ENCODE peak calls at places on chromosome 11, in five cellular contexts. R, U, E, H and N are unnamed samples. For H3K27me3, the result is how much of the 10 kb centered on the place peaks cover.

GRCh38 chr11:83285771-83286528 is at the start of gene CCDC90B:
- DNase-seq in R (peak), U (peak), E (peak), H (peak), N (peak)

GRCh38 chr11:63547076-63547475 is 10.5 kb downstream of the PLAAT4 start:
- DNase-seq in R (no peak), U (no peak), E (no peak), H (no peak), N (no peak)

GRCh38 chr11:126024143-126024542 is 38.5 kb downstream of the CDON start:
- DNase-seq in R (no peak), U (no peak), E (no peak), H (peak), N (no peak)

GRCh38 chr11:66211100-66211499 is 57.3 kb upstream of the RAB1B start:
- DNase-seq in R (no peak), U (no peak), E (no peak), H (peak), N (no peak)

GRCh38 chr11:10785146-10785474 is 23.6 kb downstream of the EIF4G2 start:
- DNase-seq in R (no peak), U (no peak), E (no peak), H (no peak), N (no peak)

GRCh38 chr11:75399344-75400109 is at the start of gene RPS3:
- DNase-seq in R (peak), U (peak), E (peak), H (peak), N (peak)

GRCh38 chr11:60193687-60194433 is 11.0 kb upstream of the MS4A6A start:
- DNase-seq in R (peak), U (peak), E (peak), H (no peak), N (no peak)

GRCh38 chr11:27524155-27524554 is 17.6 kb upstream of the LIN7C start:
- DNase-seq in R (no peak), U (no peak), E (peak), H (no peak), N (no peak)

GRCh38 chr11:4862447-4863236 is 13.6 kb upstream of the OR51S1 start:
- DNase-seq in R (no peak), U (no peak), E (no peak), H (no peak), N (no peak)

GRCh38 chr11:72224587-72225410 is at the start of gene INPPL1:
- DNase-seq in R (no peak), U (no peak), E (no peak), H (peak), N (no peak)

GRCh38 chr11:20021212-20021611 is 139.1 kb downstream of the DBX1 start:
- DNase-seq in R (no peak), U (no peak), E (no peak), H (no peak), N (no peak)

GRCh38 chr11:69251639-69252493 is 42.1 kb upstream of the MYEOV start:
- DNase-seq in R (no peak), U (no peak), E (no peak), H (peak), N (no peak)

GRCh38 chr11:12693075-12693473 is 18.9 kb downstream of the TEAD1 start:
- DNase-seq in R (no peak), U (peak), E (no peak), H (no peak), N (no peak)

GRCh38 chr11:94519478-94520084 is 7.3 kb downstream of the C11orf97 start:
- DNase-seq in R (no peak), U (no peak), E (no peak), H (no peak), N (no peak)

GRCh38 chr11:75427181-75427580 is 5.8 kb downstream of the KLHL35 start:
- DNase-seq in R (no peak), U (no peak), E (no peak), H (no peak), N (no peak)

GRCh38 chr11:92329137-92329536 is 104.5 kb downstream of the FAT3 start:
- DNase-seq in R (no peak), U (no peak), E (no peak), H (no peak), N (no peak)

DNA sequence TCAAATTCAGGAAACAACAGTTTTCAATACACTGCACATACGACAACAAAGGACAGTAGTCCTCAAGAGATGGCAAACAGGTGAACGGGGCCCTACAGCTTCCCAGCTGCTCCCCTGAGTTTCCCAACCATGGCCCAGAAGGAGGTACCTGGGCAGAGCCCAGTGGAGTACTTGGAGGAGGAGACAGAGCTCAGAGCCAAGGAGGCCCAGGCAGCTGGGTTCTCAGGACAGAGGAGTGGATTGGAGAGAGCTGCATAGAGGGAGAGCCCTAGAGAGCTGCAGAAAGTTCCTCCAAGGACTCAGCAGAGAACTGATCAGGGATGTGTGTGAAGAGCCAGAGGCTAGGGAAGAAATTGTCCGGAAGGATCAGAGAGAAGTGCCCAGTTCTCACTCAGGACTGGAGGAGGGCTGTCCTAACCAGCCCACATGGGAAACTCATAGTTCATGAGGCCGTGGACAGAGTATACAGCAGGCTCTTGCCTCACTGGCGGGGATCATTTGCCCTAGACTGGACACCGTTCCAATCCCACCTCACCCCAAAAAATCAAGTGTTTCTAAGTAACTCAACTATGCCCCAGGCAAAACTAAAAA is 7.6 kb upstream of the ASCL2 start:
- DNase-seq in R (no peak), U (no peak), E (no peak), H (peak), N (no peak)
- H3K27me3 ChIP-seq in R (under half), U (under half), E (half or more), H (under half), N (under half)

GRCh38 chr11:121688860-121689614 is 236.3 kb upstream of the SORL1-AS1 start:
- DNase-seq in R (no peak), U (no peak), E (no peak), H (no peak), N (no peak)

GRCh38 chr11:121692236-121692635 is 239.5 kb upstream of the SORL1-AS1 start:
- DNase-seq in R (no peak), U (no peak), E (no peak), H (no peak), N (no peak)

DNA sequence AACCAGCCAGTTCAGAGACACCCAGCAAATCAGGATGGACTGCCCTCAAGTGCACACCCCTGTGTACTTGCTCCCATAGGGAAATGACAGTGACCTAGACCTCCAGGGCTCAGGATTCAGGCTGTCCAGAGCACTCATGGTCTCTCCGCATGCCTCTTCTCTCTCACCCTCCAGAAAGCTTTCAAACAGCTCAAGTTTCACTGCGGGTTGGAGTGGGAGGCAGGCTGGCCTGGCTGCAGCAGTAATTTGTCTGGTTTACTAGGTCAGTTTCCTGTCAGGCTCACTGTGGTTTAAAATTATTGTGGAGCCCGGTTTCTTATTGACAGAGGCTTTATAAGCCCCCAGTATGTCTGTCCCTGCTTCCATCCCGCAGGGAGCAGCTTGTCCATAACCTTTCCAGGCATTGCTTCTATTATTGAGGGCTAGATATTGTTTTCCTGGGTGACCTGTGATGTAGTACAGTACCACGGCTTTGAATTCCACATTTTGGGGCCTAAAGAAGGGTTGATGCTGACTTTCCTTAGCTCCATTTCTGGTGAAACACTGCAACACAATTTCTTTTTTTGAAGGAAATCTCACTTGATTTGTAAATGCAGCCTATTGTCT is 235.3 kb upstream of the SORL1-AS1 start:
- DNase-seq in R (no peak), U (no peak), E (peak), H (peak), N (peak)
- H3K27ac ChIP-seq in R (no peak), U (no peak), E (no peak), H (peak), N (no peak)

DNA sequence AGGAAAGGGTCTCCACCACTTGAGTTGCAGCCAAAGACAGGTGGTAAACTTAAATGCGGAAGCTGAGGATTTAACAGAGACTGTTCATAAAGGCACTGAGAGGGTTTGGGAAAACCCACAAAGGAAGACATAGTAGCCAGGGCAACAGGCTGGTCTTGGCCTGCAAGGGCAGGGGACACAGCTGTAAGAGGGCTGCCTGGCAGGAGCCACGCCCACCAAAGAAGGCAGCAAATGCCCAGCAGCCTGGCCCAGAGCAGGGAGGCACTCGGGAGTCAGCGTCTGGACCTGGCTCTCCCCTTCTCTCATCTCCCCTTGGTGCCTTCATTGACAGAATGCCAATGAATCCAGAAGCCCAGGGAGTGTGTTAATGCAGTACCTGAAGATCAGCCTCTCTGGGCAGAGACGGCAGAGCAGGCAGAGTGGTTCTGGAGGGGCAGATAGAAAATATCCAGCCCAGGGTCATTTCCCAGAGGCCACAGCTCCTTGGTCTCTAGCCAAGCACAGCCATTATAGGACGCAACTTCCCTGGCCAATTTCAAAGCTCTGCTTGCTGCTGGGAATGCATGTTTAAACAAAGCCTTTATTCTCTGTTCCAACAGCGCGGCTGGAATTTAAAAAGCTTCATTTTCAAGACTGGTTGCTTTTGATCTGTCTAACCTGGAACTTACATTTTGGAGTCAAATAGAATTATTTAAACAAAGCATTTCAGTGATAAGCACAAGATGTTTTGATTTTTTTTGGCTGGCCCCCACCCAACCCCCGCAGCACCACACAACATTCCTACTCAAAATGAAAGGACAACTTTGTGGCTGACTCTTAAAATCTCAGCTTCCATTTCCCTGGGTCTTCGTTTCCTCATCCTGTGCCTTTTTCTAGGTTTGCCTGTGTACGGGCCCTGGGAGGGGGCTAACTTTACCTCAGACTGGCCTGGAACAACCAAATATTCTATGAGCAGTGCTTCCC is 125.6 kb upstream of the LMO1 start:
- DNase-seq in R (no peak), U (no peak), E (no peak), H (no peak), N (no peak)
- H3K4me3 ChIP-seq in R (no peak), U (no peak), E (no peak), H (peak), N (peak)

GRCh38 chr11:17478064-17478463 is 1.4 kb upstream of the ABCC8 start:
- DNase-seq in R (no peak), U (no peak), E (no peak), H (no peak), N (no peak)
- H3K27me3 ChIP-seq in R (half or more), U (under half), E (under half), H (under half), N (under half)

GRCh38 chr11:128502736-128503135 is 84.6 kb downstream of the ETS1 start:
- DNase-seq in R (no peak), U (no peak), E (peak), H (no peak), N (peak)
- H3K27ac ChIP-seq in R (peak), U (peak), E (no peak), H (peak), N (peak)

DNA sequence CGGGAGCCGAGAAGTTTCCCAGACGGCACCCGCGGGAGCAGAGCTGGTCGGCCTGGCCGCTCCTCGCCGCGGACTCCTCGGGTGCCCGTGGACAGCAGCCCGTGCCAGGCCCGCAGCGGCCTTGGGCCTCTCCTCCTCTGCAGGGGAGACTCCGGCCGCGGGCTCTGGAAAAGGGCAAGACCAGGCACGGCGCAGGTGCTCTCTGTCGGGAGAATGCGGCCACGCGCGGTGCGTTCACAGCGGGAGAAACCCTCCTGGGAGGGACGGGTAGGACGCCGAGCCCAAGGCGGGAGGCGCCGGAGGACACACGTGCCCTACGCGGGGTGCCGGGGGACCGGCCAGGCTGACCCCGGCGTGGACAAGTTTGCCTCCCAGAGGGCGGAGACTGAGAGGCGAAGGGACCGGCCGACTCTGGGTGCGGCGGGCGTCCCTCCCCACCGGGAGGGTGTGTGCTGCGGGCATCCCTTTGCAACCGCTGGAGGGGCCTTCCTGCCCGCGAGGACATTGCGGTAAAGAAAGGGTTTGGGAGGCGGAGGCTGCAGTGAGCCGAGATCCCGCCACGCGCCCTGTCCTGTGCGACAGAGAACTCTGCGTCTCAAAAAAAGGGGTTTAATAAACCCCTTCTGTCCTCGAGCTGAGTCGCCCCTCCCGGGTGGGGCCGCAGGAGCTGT is 2.3 kb downstream of the IFITM1 start:
- DNase-seq in R (no peak), U (no peak), E (no peak), H (peak), N (no peak)
- H3K4me3 ChIP-seq in R (peak), U (peak), E (no peak), H (peak), N (peak)